ENCODE peak calls at places on chromosomes 1 and 21, in nine cellular contexts. D is cardiac fibroblast, C is HFF-Myc, B is uterus, J is mammary epithelial cell, A is tibial artery, U is thoracic aorta, S is neural crest cell, G is AG04450. X is an unnamed sample.

GRCh38 chr1:24847995-24848857 is 81.8 kb downstream of the RUNX3 start:
- DNase-seq in S (peak), D (peak), G (peak), A (peak), J (peak), B (peak), U (peak), C (peak), X (peak)

GRCh38 chr1:203744008-203744972 is 20.7 kb upstream of the LAX1 start:
- DNase-seq in G (no peak), D (peak), A (peak), C (no peak), S (no peak), U (no peak), B (peak), J (peak), X (no peak)

GRCh38 chr1:21293537-21294265 is 3.4 kb upstream of the ECE1 start:
- DNase-seq in C (no peak), S (no peak), A (no peak), B (no peak), G (no peak), J (no peak), U (no peak), D (no peak), X (no peak)

GRCh38 chr1:31734582-31735107 is 29.5 kb downstream of the ADGRB2 start:
- DNase-seq in B (no peak), G (no peak), A (no peak), C (no peak), J (no peak), S (no peak), U (no peak), D (no peak), X (no peak)

GRCh38 chr1:222653178-222653827 is 35.4 kb downstream of the MIA3 start:
- DNase-seq in U (no peak), B (no peak), C (no peak), J (no peak), A (no peak), G (no peak), D (no peak), S (no peak), X (no peak)

GRCh38 chr1:220680085-220680687 is 10.0 kb upstream of the C1orf115 start:
- DNase-seq in A (no peak), J (peak), B (no peak), G (no peak), D (peak), S (no peak), U (no peak), C (no peak), X (no peak)

GRCh38 chr1:227424948-227425347 is 106.7 kb upstream of the CDC42BPA start:
- DNase-seq in D (no peak), C (no peak), B (no peak), S (no peak), A (no peak), J (no peak), U (no peak), G (no peak), X (no peak)

GRCh38 chr1:29408831-29409605 is 172.7 kb downstream of the PTPRU start:
- DNase-seq in D (no peak), C (no peak), B (no peak), A (no peak), S (no peak), U (no peak), J (no peak), G (no peak), X (no peak)

GRCh38 chr1:24857528-24858133 is 72.4 kb downstream of the RUNX3 start:
- DNase-seq in U (no peak), C (no peak), B (no peak), D (no peak), S (no peak), A (no peak), J (no peak), G (no peak), X (no peak)

GRCh38 chr1:71861022-71861421 is 421.3 kb downstream of the NEGR1 start:
- DNase-seq in J (peak), G (no peak), B (no peak), D (peak), S (no peak), U (no peak), C (no peak), A (no peak), X (no peak)

GRCh38 chr1:15071936-15072335 is 81.6 kb upstream of the TMEM51 start:
- DNase-seq in U (no peak), C (no peak), A (no peak), J (no peak), D (no peak), G (no peak), B (no peak), S (no peak), X (no peak)

GRCh38 chr1:109319114-109319513 is 12.3 kb upstream of the MYBPHL start:
- DNase-seq in G (no peak), B (no peak), U (no peak), C (no peak), J (no peak), S (no peak), D (no peak), A (no peak), X (no peak)

GRCh38 chr1:205588691-205589445 is 42.9 kb downstream of the ELK4 start:
- DNase-seq in U (no peak), D (peak), B (peak), A (no peak), G (no peak), C (no peak), S (no peak), J (no peak), X (no peak)

GRCh38 chr1:195939844-195940243 is 668.4 kb downstream of the KCNT2 start:
- DNase-seq in U (no peak), B (no peak), G (no peak), A (no peak), S (no peak), D (peak), C (no peak), J (peak), X (no peak)

GRCh38 chr21:33373451-33373850 is 29.8 kb upstream of the IFNGR2 start:
- DNase-seq in B (no peak), G (no peak), S (no peak), C (no peak), A (no peak), U (no peak), D (no peak), J (peak), X (no peak)

GRCh38 chr21:34916446-34916845 is 132.7 kb downstream of the RUNX1 start:
- DNase-seq in J (no peak), D (peak), B (no peak), G (peak), C (peak), S (no peak), U (no peak), A (no peak), X (no peak)

GRCh38 chr1:187413770-187414169 is 585.0 kb downstream of the PLA2G4A start:
- DNase-seq in D (peak), B (no peak), U (no peak), A (no peak), C (no peak), G (no peak), J (no peak), S (no peak), X (no peak)
- TF ChIP-seq CTCF in D (no peak), B (no peak), U (no peak), A (no peak), C (no peak), G (peak), J (peak), S (peak), X (no peak)

GRCh38 chr1:199056721-199057120 is 417.9 kb downstream of the PTPRC start:
- DNase-seq in A (no peak), B (no peak), G (no peak), C (no peak), D (no peak), S (no peak), U (no peak), J (no peak), X (no peak)

GRCh38 chr1:199054706-199055105 is 415.9 kb downstream of the PTPRC start:
- DNase-seq in J (no peak), S (no peak), A (no peak), G (no peak), D (no peak), B (no peak), U (no peak), C (no peak), X (no peak)

DNA sequence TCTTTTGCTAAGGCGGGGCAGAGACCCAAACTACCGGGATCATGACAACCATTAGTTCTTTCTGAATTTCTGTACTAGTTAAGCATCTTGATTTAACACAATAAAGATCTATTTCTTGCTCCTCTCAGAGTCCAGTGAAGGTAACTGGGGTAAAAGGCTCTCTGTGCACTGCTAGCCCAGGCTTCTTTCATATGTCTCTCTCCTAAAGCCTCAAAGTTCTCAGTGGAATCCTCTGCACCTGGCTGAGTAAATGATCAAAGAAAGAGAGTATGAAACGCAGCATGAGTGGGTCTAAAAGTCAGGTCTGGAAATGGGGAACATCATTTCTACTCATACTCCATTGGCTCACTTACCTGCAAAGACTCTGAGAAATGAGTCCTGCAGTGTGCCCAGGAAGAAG is 418.4 kb downstream of the PTPRC start:
- DNase-seq in G (no peak), S (no peak), C (no peak), B (no peak), J (no peak), U (no peak), D (no peak), A (no peak), X (no peak)
- TF ChIP-seq CTCF in G (no peak), S (no peak), C (no peak), B (no peak), J (no peak), U (no peak), D (no peak), A (no peak), X (no peak)

GRCh38 chr1:240457203-240457602 is 154.8 kb downstream of the GREM2 start:
- DNase-seq in C (no peak), B (no peak), U (no peak), A (no peak), S (no peak), G (no peak), D (no peak), J (no peak), X (no peak)

GRCh38 chr1:240455228-240455821 is 156.6 kb downstream of the GREM2 start:
- DNase-seq in B (no peak), D (peak), S (no peak), U (no peak), J (no peak), G (no peak), C (no peak), A (no peak), X (no peak)
- TF ChIP-seq CTCF in B (no peak), D (peak), S (peak), U (no peak), J (no peak), G (peak), C (peak), A (no peak), X (no peak)

DNA sequence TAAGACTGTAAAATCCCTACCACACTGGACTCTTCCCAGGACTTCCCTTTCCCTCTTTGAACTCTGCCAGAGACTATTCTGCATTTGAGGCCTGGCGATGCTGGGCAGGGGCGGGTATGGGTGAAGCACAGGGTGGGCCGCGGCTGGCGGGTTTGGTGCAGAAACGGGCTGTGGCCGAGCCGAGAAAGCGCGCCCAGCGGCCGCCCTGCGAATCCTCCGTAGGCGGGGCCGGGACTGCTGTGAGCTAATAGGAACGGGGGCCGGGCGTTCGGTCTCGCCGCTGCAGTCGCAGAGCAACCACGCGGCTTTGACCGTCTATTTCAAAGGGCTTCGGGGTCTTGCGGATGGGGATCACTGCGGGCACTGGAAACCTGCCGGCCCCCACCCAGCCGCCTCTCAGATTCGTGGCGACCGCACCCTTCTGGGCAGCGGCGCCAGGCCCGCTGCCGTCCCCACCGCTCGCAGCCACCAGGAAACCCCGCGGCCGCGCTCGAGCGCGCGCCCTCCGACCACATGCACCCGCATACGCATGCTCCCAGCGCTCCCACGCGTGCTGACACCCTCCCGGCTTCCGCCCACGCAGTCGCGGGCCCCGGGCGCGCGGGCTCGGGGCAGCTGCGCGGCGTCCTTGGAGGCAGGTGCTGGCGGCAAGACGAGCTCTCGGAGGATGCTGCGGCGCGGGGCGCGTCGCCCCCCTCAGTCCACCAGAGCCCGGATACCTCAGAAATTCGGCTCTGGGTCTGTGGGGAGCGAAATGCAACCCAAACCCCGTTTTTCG is 32.7 kb downstream of the DNTTIP2 start:
- DNase-seq in B (peak), C (peak), U (peak), S (peak), J (peak), G (peak), A (peak), D (peak), X (peak)
- TF ChIP-seq CTCF in B (peak), C (no peak), U (peak), S (peak), J (peak), G (peak), A (peak), D (peak), X (no peak)

DNA sequence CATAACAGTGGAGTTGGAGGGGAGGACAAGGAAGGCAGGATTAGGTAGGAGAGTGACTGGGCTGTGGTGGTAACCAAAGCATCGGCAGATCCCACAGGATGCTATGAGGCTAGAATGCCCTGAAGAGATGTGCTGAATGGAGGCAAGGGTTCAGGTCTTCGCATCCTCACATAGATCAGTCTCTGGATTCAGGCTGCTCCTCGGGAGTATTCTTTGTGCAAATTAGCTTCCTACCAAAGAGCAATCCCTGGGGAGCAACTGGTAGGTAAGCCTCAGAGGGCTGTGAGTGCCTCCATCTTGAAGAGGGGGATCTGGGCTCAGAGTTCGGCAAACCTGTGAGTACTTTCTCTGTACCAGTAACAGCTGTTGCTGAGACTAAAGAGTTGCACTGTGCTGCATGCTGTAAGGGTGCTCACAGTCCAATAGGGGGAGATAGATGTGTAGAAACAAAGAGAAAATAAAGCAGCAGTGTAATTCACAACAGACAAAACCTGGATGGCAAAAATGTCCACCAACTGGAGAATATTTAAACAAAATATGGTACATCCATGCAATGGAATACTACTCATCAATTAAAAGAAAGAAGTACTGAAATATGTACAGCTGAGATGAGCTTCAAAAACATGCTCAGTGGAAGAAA is 322.4 kb upstream of the DEPDC1 start:
- DNase-seq in U (no peak), A (no peak), S (no peak), G (no peak), D (peak), C (no peak), J (peak), B (no peak), X (no peak)
- TF ChIP-seq CTCF in U (peak), A (no peak), S (peak), G (peak), D (peak), C (no peak), J (peak), B (no peak), X (no peak)

GRCh38 chr1:181126871-181127587 is 38.5 kb downstream of the IER5 start:
- DNase-seq in J (peak), C (no peak), U (no peak), S (no peak), G (no peak), A (no peak), D (peak), B (no peak), X (no peak)

GRCh38 chr1:181131255-181131901 is 42.9 kb downstream of the IER5 start:
- DNase-seq in S (no peak), A (no peak), G (no peak), J (no peak), C (no peak), B (no peak), U (no peak), D (no peak), X (peak)

GRCh38 chr1:181127898-181128453 is 39.5 kb downstream of the IER5 start:
- DNase-seq in G (no peak), C (no peak), J (no peak), B (no peak), S (no peak), U (no peak), A (no peak), D (no peak), X (no peak)

GRCh38 chr1:181129771-181130606 is 41.5 kb downstream of the IER5 start:
- DNase-seq in A (no peak), C (no peak), D (no peak), U (no peak), J (no peak), G (no peak), S (no peak), B (no peak), X (no peak)

DNA sequence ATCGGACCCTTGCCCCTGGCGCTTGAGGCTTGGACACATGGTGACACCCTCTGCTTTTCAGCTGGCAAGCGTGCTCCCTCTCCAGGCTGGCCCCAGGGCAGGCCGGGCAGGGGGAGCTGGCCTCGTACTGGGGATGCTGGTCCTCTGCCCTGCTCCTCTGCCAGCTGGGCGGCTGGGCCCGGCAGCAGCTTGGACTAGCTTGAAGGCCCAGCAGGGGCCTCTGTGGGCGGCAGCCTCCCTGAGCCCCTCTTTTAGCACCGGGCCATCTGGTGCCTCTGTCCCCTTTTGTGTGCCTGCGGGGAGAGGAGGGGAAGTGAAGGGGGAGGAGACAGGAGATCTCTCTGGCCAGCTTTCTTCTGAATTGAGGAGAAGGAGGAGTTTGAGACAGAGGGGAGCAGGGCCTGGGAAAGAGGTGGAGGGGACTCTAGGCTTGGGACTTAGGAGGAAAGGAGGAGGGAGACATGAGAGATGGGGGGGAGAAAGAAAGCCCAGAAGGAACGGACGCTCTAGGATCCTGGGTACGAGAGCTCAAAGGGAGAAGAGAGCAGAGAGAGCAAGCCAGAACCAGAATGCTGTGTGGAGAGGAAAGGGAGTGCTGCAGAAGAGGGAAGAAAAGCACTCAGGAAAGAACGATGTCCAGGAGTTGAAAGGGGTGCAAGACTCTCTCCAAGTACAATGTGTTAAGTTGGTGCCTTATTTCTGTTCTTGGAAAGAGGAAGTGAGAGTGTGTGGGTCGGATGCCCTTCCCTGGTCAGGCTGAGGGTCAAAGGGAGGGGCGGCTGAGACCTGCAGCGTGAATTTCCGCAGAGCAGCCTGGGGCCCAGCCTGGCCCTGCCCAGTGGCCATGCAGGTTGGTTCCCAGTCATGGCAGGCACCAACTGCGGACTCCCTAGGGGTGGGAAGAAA is 40.3 kb downstream of the IER5 start:
- DNase-seq in S (peak), U (no peak), A (no peak), D (no peak), B (no peak), G (no peak), J (no peak), C (no peak), X (peak)
- TF ChIP-seq CTCF in S (no peak), U (no peak), A (no peak), D (no peak), B (no peak), G (no peak), J (no peak), C (no peak), X (no peak)

DNA sequence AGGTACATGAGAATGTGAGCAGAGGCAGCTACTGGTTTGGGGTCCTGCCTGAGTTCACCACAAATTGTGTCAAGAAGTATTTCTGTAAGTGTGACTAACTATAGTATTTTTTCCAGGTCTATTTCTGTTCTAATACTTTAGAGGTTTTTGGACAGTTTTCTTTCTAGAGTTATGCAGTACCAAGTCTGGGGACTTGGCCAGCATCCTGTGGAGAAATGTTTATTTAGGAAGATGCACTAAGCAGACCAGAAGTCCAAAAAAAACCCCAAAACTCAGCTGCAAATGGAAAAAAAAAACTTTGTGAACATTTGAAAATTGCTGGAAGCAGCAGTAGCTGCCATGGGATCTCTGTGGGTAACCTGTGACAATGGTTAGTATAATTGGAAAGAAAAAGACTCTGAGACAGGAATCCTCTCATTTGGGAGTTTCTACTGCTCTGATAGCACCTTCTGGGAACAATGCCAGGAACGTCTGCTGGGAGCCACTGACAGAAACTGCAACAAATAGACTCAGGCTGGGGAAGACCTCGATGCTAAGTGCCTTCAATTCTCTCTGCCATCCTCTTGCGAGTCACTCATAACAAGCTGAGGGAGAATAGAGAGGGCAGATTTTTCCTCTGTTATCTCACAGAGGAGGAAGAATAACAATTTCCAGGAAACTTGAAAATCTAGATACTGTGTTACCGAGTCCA is 37.6 kb downstream of the OR10R2 start:
- DNase-seq in D (peak), C (no peak), U (no peak), S (no peak), G (no peak), J (no peak), A (no peak), B (no peak), X (no peak)
- TF ChIP-seq CTCF in D (no peak), C (no peak), U (no peak), S (no peak), G (no peak), J (no peak), A (no peak), B (no peak), X (no peak)

GRCh38 chr21:42781150-42781980 is 98.0 kb downstream of the WDR4 start:
- DNase-seq in U (no peak), C (no peak), A (no peak), G (no peak), S (no peak), B (peak), D (no peak), J (peak), X (no peak)
- TF ChIP-seq CTCF in U (no peak), C (no peak), A (no peak), G (no peak), S (peak), B (no peak), D (no peak), J (peak), X (no peak)

GRCh38 chr1:38875811-38876210 is 2.7 kb upstream of the MYCBP start:
- DNase-seq in S (no peak), C (no peak), G (no peak), D (no peak), U (no peak), B (no peak), A (no peak), J (no peak), X (no peak)

GRCh38 chr1:38872401-38873026 is 634 bp downstream of the MYCBP start:
- DNase-seq in G (no peak), S (no peak), B (no peak), D (peak), J (peak), U (no peak), C (no peak), A (no peak), X (peak)

GRCh38 chr1:38870996-38871395 is 2.2 kb downstream of the MYCBP start:
- DNase-seq in D (no peak), C (no peak), G (no peak), U (no peak), A (no peak), J (no peak), B (no peak), S (no peak), X (no peak)

GRCh38 chr1:38873027-38873969 is at the start of gene MYCBP:
- DNase-seq in G (peak), C (peak), S (peak), D (peak), A (peak), B (peak), U (peak), J (peak), X (peak)
- TF ChIP-seq CTCF in G (peak), C (no peak), S (peak), D (peak), A (peak), B (peak), U (peak), J (no peak), X (no peak)